ENCODE peak calls at places on chromosomes 3 and 15, in four cellular contexts. J is psoas muscle, V is suprapubic skin, F is WERI-Rb-1. K is an unnamed sample.

GRCh38 chr3:12440927-12441326 is 43.4 kb upstream of the TSEN2 start:
- DNase-seq in F (no peak), V (no peak), J (peak), K (no peak)

GRCh38 chr3:76107935-76108570 is 322.7 kb upstream of the ZNF717 start:
- DNase-seq in V (no peak), J (no peak), F (peak), K (no peak)

GRCh38 chr3:57556459-57557087 is 499 bp downstream of the PDE12 start:
- DNase-seq in F (peak), J (peak), V (peak), K (no peak)

GRCh38 chr15:92906563-92907081 is 6.5 kb downstream of the CHD2 start:
- DNase-seq in J (no peak), V (no peak), F (no peak), K (no peak)

GRCh38 chr3:186151077-186151971 is 42.4 kb upstream of the ETV5 start:
- DNase-seq in V (no peak), F (no peak), J (no peak), K (no peak)

GRCh38 chr15:83108266-83109219 is 1.1 kb downstream of the TM6SF1 start:
- DNase-seq in F (no peak), J (peak), V (peak), K (no peak)

GRCh38 chr3:64187065-64187959 is 38.0 kb downstream of the PRICKLE2 start:
- DNase-seq in V (peak), J (peak), F (peak), K (no peak)

GRCh38 chr3:30544811-30545210 is 61.6 kb upstream of the TGFBR2 start:
- DNase-seq in J (no peak), F (no peak), V (peak), K (no peak)

GRCh38 chr3:149085828-149086231 is 503 bp downstream of the HLTF start:
- DNase-seq in F (peak), V (no peak), J (no peak), K (no peak)

GRCh38 chr3:11305509-11305908 is 33.3 kb downstream of the ATG7 start:
- DNase-seq in F (no peak), V (no peak), J (no peak), K (no peak)

GRCh38 chr3:86937306-86937791 is 53.6 kb downstream of the VGLL3 start:
- DNase-seq in F (no peak), V (no peak), J (no peak), K (no peak)

GRCh38 chr3:29333520-29333919 is 52.6 kb downstream of the RBMS3 start:
- DNase-seq in F (no peak), V (no peak), J (no peak), K (no peak)

GRCh38 chr3:45100998-45101407 is 45.2 kb downstream of the CDCP1 start:
- DNase-seq in F (no peak), V (no peak), J (no peak), K (no peak)

GRCh38 chr3:141825216-141826011 is 51.0 kb upstream of the ATP1B3 start:
- DNase-seq in F (no peak), J (no peak), V (no peak), K (no peak)

GRCh38 chr3:24288538-24289236 is 206.0 kb downstream of the THRB start:
- DNase-seq in J (peak), F (no peak), V (no peak), K (no peak)

GRCh38 chr3:98764692-98765002 is 1.5 kb downstream of the ST3GAL6 start:
- DNase-seq in V (no peak), F (no peak), J (no peak), K (no peak)
- H3K4me3 ChIP-seq in V (no peak), F (no peak), J (no peak), K (no peak)

DNA sequence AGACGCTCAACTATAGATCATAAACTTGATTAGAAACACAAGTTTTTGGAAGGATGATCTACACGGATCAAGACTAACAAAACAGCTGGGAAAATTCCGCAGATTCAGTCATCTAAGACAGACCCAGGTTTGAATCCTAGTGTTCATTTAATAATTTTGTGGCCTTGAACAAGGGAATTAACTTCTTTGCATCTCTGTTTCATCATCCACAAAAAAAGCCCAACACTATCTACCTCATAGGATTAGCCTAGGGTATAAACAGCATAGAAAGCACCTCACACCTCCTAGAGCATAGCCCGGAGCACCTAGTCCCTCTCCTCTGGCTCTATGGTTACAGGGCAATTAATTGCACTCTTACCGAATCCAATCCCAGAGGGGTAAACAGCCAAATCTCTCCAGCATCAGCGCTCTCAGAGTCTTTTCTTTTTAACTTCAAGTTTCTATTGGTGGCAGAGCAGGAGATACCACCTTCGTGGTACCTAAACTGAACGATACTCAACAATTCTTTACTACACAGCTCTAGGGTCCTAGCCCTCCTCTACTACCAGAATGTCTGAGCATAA is 3.5 kb downstream of the TBL1XR1 start:
- DNase-seq in F (no peak), J (no peak), V (no peak), K (no peak)
- H3K27ac ChIP-seq in F (no peak), J (peak), V (peak), K (peak)

GRCh38 chr3:52265387-52265786 is 13.1 kb downstream of the WDR82 start:
- DNase-seq in V (no peak), F (no peak), J (no peak), K (no peak)
- TF ChIP-seq CTCF in V (no peak), F (no peak), J (no peak), K (no peak)

DNA sequence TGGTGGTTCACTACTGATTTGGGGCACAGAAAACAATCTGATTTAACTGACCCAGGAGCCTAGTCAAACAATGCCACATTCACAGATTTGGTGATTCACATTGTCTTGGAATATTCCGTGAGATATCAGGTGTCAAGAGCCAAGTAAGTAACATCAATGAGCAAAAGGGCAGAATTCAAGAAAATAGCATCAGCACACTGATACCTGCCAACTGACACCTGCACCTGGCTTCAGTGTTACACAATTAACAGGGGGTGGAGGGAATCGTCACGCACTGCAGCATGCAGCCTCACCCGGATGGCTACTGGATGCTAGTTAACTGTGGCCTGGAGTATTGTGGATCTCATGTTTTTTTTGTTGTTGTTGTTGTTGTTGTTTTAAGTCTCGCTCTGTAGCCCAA is 17.6 kb downstream of the CCNL1 start:
- DNase-seq in J (no peak), F (no peak), V (no peak), K (no peak)
- H3K4me3 ChIP-seq in J (no peak), F (no peak), V (no peak), K (no peak)